ENCODE peak calls at places on chromosomes 5 and 9, in ten cellular contexts. T is spleen, P is epithelial cell of esophagus, O is lower leg skin, B is GM12864, E is type B pancreatic cell, Y is psoas muscle, I is A549, M is endothelial cell, F is suprapubic skin. X is an unnamed sample.

GRCh38 chr9:21653091-21653490 is 149.3 kb upstream of the MTAP start:
- DNase-seq in T (no peak), P (peak), O (no peak), B (no peak), E (no peak), Y (no peak), I (no peak), M (no peak), F (no peak), X (no peak)

GRCh38 chr9:128972956-128973355 is 25.5 kb downstream of the NUP188 start:
- DNase-seq in T (no peak), P (peak), O (no peak), B (no peak), E (no peak), Y (no peak), I (peak), M (no peak), F (no peak), X (no peak)

GRCh38 chr9:114718801-114719221 is 36.8 kb upstream of the TEX48 start:
- DNase-seq in T (no peak), P (peak), O (no peak), B (no peak), E (no peak), Y (no peak), I (peak), M (no peak), F (no peak), X (no peak)

GRCh38 chr9:31590091-31590490 is 794.4 kb upstream of the ACO1 start:
- DNase-seq in T (no peak), P (peak), O (no peak), B (no peak), E (no peak), Y (no peak), I (no peak), M (no peak), F (no peak), X (no peak)

GRCh38 chr5:54743997-54744788 is 226.6 kb downstream of the SNX18 start:
- DNase-seq in T (peak), P (peak), O (peak), B (peak), E (no peak), Y (no peak), I (peak), M (no peak), F (no peak), X (peak)

GRCh38 chr9:96856363-96857286 is 2.3 kb upstream of the ZNF782 start:
- DNase-seq in T (peak), P (peak), O (no peak), B (no peak), E (no peak), Y (peak), I (peak), M (peak), F (no peak), X (no peak)

GRCh38 chr5:139747583-139748504 is 47.8 kb upstream of the PSD2 start:
- DNase-seq in T (peak), P (no peak), O (no peak), B (no peak), E (no peak), Y (no peak), I (no peak), M (no peak), F (no peak), X (no peak)

GRCh38 chr9:38053697-38054461 is 15.1 kb downstream of the SHB start:
- DNase-seq in T (peak), P (no peak), O (no peak), B (no peak), E (no peak), Y (no peak), I (no peak), M (no peak), F (no peak), X (no peak)

GRCh38 chr5:172872997-172873491 is 39.0 kb downstream of the ERGIC1 start:
- DNase-seq in T (peak), P (no peak), O (no peak), B (no peak), E (no peak), Y (peak), I (no peak), M (peak), F (no peak), X (no peak)

GRCh38 chr9:108297025-108297424 is 558.8 kb downstream of the ACTL7B start:
- DNase-seq in T (no peak), P (no peak), O (peak), B (no peak), E (no peak), Y (peak), I (no peak), M (no peak), F (peak), X (no peak)

GRCh38 chr5:6837519-6838110 is 124.4 kb downstream of the TENT4A start:
- DNase-seq in T (no peak), P (no peak), O (no peak), B (no peak), E (no peak), Y (no peak), I (peak), M (peak), F (no peak), X (no peak)
- TF ChIP-seq CTCF in T (no peak), P (peak), O (no peak), B (peak), E (peak), Y (peak), I (peak), M (peak), F (no peak), X (peak)

GRCh38 chr9:122125158-122125890 is 32.2 kb upstream of the TTLL11 start:
- DNase-seq in T (peak), P (peak), O (peak), B (peak), E (peak), Y (peak), I (peak), M (peak), F (no peak), X (peak)

GRCh38 chr9:122125891-122126331 is 32.8 kb upstream of the TTLL11 start:
- DNase-seq in T (no peak), P (peak), O (no peak), B (no peak), E (no peak), Y (no peak), I (peak), M (no peak), F (no peak), X (no peak)

GRCh38 chr9:122127396-122127798 is 32.2 kb downstream of the NDUFA8 start:
- DNase-seq in T (no peak), P (no peak), O (no peak), B (no peak), E (no peak), Y (no peak), I (no peak), M (no peak), F (no peak), X (no peak)

GRCh38 chr9:122128007-122128406 is 31.6 kb downstream of the NDUFA8 start:
- DNase-seq in T (no peak), P (no peak), O (no peak), B (no peak), E (no peak), Y (no peak), I (no peak), M (no peak), F (no peak), X (no peak)

DNA sequence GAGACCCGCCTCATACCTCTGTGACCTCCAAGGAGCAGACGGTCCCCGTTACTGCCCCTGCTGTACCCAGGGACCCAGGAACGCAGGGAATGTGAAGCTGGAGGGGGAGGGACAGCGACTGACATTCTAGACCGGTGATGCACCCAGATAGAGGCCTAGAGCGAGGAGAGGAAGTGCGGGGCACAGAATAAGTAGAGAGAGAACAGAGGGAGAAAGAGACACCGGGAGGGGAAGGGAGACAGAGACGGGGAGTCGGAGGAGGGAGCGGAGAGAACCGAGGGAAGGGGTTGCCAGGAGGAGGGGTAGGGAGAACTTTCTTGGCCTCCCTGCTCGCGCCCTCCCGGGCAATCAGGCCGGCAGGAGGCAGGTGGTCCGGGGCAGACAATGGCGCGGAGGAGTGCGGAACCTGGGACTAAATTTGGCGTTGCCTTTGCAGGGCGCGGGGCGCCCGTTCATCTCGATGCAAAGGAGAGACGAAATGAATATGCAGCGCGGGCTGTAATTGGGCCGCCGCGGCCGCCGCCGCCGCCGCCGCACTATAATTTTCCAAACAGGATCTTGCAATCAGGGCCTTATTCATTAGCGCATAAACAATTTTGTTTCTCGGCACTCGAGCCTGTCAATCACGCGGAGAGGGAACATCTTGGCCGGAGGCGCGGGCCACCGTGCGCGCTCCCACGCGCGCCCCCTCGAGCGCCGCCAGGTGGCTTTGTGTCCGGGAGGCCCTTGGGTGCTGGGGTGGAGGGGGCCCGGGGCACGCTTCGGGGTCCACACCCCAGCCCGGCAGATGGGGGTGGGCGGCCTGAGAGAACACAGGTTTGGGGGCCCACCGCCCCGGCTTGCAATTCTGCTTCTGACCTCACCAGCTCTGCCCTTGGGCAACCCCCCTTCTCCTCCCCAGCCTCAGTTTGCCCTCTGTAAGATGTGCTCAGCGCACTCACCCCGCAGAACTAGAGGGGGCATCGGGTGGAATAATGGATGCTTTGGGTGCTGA is 32.9 kb downstream of the NDUFA8 start:
- DNase-seq in T (no peak), P (peak), O (no peak), B (no peak), E (no peak), Y (no peak), I (no peak), M (no peak), F (no peak), X (no peak)
- TF ChIP-seq CTCF in T (no peak), P (no peak), O (no peak), B (no peak), E (peak), Y (no peak), I (no peak), M (no peak), F (no peak), X (no peak)

GRCh38 chr5:8993031-8993430 is 552.8 kb downstream of the SEMA5A start:
- DNase-seq in T (no peak), P (peak), O (no peak), B (no peak), E (no peak), Y (no peak), I (peak), M (no peak), F (no peak), X (no peak)
- TF ChIP-seq CTCF in T (no peak), P (peak), O (no peak), B (peak), E (peak), Y (no peak), I (no peak), M (peak), F (no peak), X (no peak)

GRCh38 chr9:88741335-88741734 is 206.4 kb downstream of the NXNL2 start:
- DNase-seq in T (no peak), P (no peak), O (no peak), B (no peak), E (no peak), Y (no peak), I (peak), M (no peak), F (no peak), X (no peak)
- TF ChIP-seq CTCF in T (no peak), P (peak), O (no peak), B (peak), E (peak), Y (no peak), I (peak), M (peak), F (no peak), X (peak)